ENCODE peak calls at places on chromosomes 11 and 22, in nine cellular contexts. N is A549; P is HEK293T; C is stimulated activated CD8-positive, alpha-beta memory T cell treated with anti-CD3 and anti-CD28 coated beads, Interleukin-4, amount 100 ng/mL, for 1 hour; E is kidney glomerular epithelial cell; Q is ecto neural progenitor cell; V is GM20000; D is KBM-7; T is hypothalamus. H is an unnamed sample.

GRCh38 chr11:30666817-30667216 is 80.7 kb upstream of the MPPED2 start:
- DNase-seq in N (no peak), P (no peak), C (no peak), E (no peak), Q (no peak), V (peak; percentile 4), D (no peak), T (no peak), H (no peak)

GRCh38 chr11:77113382-77114088 is 10.9 kb downstream of the OMP start:
- DNase-seq in N (peak; percentile 52), P (peak; percentile 48), C (no peak), E (no peak), Q (no peak), V (peak; percentile 59), D (peak; percentile 47), T (no peak), H (no peak)

GRCh38 chr11:70139785-70140410 is 61.8 kb downstream of the ANO1 start:
- DNase-seq in N (no peak), P (no peak), C (no peak), E (no peak), Q (no peak), V (no peak), D (no peak), T (no peak), H (no peak)

GRCh38 chr11:119663279-119663678 is 65.7 kb downstream of the NECTIN1 start:
- DNase-seq in N (no peak), P (no peak), C (no peak), E (no peak), Q (no peak), V (no peak), D (no peak), T (peak; percentile 37), H (no peak)

GRCh38 chr11:111417766-111418435 is 38.8 kb upstream of the POU2AF1 start:
- DNase-seq in N (no peak), P (no peak), C (no peak), E (peak; percentile 19), Q (no peak), V (peak; percentile 55), D (no peak), T (no peak), H (no peak)

GRCh38 chr11:45100338-45100737 is 46.1 kb upstream of the PRDM11 start:
- DNase-seq in N (peak; percentile 61), P (no peak), C (no peak), E (no peak), Q (no peak), V (no peak), D (peak; percentile 53), T (no peak), H (no peak)

GRCh38 chr22:48603621-48604320 is 1223.9 kb downstream of the BRD1 start:
- DNase-seq in N (no peak), P (no peak), C (no peak), E (no peak), Q (no peak), V (no peak), D (no peak), T (peak; percentile 27), H (no peak)

GRCh38 chr11:29978549-29978948 is 38.3 kb downstream of the KCNA4 start:
- DNase-seq in N (no peak), P (no peak), C (no peak), E (no peak), Q (no peak), V (no peak), D (no peak), T (no peak), H (no peak)

GRCh38 chr11:31649567-31649966 is 140.0 kb downstream of the ELP4 start:
- DNase-seq in N (no peak), P (no peak), C (no peak), E (no peak), Q (no peak), V (no peak), D (no peak), T (no peak), H (no peak)

GRCh38 chr11:31045335-31045734 is 324.2 kb downstream of the DCDC1 start:
- DNase-seq in N (peak; percentile 29), P (peak; percentile 15), C (no peak), E (no peak), Q (no peak), V (no peak), D (peak; percentile 3), T (no peak), H (no peak)

GRCh38 chr11:128749986-128750385 is 56.1 kb downstream of the FLI1 start:
- DNase-seq in N (no peak), P (peak; percentile 66), C (no peak), E (no peak), Q (no peak), V (no peak), D (no peak), T (no peak), H (no peak)

GRCh38 chr11:72220696-72221363 is 3.7 kb upstream of the INPPL1 start:
- DNase-seq in N (no peak), P (no peak), C (no peak), E (no peak), Q (peak; percentile 35), V (no peak), D (no peak), T (no peak), H (no peak)

GRCh38 chr11:118715837-118716260 is 36.4 kb upstream of the TREH start:
- DNase-seq in N (no peak), P (no peak), C (no peak), E (peak; percentile 8), Q (no peak), V (no peak), D (no peak), T (no peak), H (no peak)

GRCh38 chr22:44406581-44407403 is 91.2 kb downstream of the RTL6 start:
- DNase-seq in N (no peak), P (no peak), C (no peak), E (no peak), Q (no peak), V (no peak), D (no peak), T (no peak), H (no peak)